ENCODE peak calls at places on chromosomes 16 and 17, in six cellular contexts. P is heart right ventricle; T is neural progenitor cell; I is A549; R is CD4-positive, CD25-positive, alpha-beta regulatory T cell; O is cardiac muscle cell. V is an unnamed sample.

GRCh38 chr17:60086822-60087591 is 8.3 kb upstream of the HEATR6 start:
- DNase-seq in P (no peak), T (no peak), I (no peak), R (no peak), O (no peak), V (no peak)

GRCh38 chr17:21358682-21359482 is 17.3 kb upstream of the KCNJ12 start:
- DNase-seq in P (peak; percentile 29), T (no peak), I (no peak), R (no peak), O (no peak), V (no peak)

GRCh38 chr17:72502111-72502939 is 381.5 kb downstream of the SOX9 start:
- DNase-seq in P (no peak), T (peak; percentile 7), I (no peak), R (no peak), O (no peak), V (no peak)

GRCh38 chr17:46782250-46782953 is 36.1 kb downstream of the WNT3 start:
- DNase-seq in P (no peak), T (peak; percentile 62), I (peak; percentile 74), R (peak; percentile 17), O (peak; percentile 55), V (no peak)

GRCh38 chr16:57598437-57598836 is 30.0 kb upstream of the ADGRG1 start:
- DNase-seq in P (no peak), T (no peak), I (no peak), R (no peak), O (no peak), V (no peak)

GRCh38 chr16:64738321-64738960 is 383.4 kb downstream of the CDH11 start:
- DNase-seq in P (no peak), T (no peak), I (no peak), R (no peak), O (no peak), V (no peak)

GRCh38 chr17:40253565-40253964 is 34.1 kb upstream of the CDC6 start:
- DNase-seq in P (no peak), T (no peak), I (no peak), R (no peak), O (no peak), V (no peak)

GRCh38 chr17:67765623-67766022 is 47.9 kb downstream of the NOL11 start:
- DNase-seq in P (no peak), T (no peak), I (no peak), R (no peak), O (no peak), V (no peak)

GRCh38 chr17:57091186-57091618 is 6.2 kb downstream of the AKAP1 start:
- DNase-seq in P (peak; percentile 73), T (no peak), I (no peak), R (no peak), O (peak; percentile 25), V (no peak)

GRCh38 chr17:6421700-6422604 is 13.0 kb downstream of the AIPL1 start:
- DNase-seq in P (peak; percentile 75), T (peak; percentile 92), I (peak; percentile 95), R (peak; percentile 69), O (peak; percentile 85), V (peak; percentile 81)

GRCh38 chr17:77329741-77330531 is 189.2 kb downstream of the SEC14L1 start:
- DNase-seq in P (no peak), T (no peak), I (no peak), R (no peak), O (no peak), V (no peak)

GRCh38 chr17:35017021-35017420 is 36.7 kb downstream of the LIG3 start:
- DNase-seq in P (no peak), T (no peak), I (no peak), R (no peak), O (no peak), V (no peak)

GRCh38 chr17:66560691-66561090 is 258.3 kb downstream of the PRKCA start:
- DNase-seq in P (no peak), T (no peak), I (no peak), R (no peak), O (no peak), V (peak; percentile 15)

GRCh38 chr17:75625813-75626486 is 7.3 kb upstream of the SMIM5 start:
- DNase-seq in P (no peak), T (peak; percentile 78), I (peak; percentile 82), R (peak; percentile 20), O (peak; percentile 75), V (peak; percentile 44)

GRCh38 chr16:11737678-11738077 is 5.0 kb downstream of the TXNDC11 start:
- DNase-seq in P (no peak), T (no peak), I (no peak), R (no peak), O (no peak), V (no peak)

GRCh38 chr16:72791786-72792185 is 256.1 kb downstream of the ZFHX3 start:
- DNase-seq in P (no peak), T (no peak), I (no peak), R (no peak), O (no peak), V (no peak)

GRCh38 chr16:53991181-53992056 is 287.5 kb downstream of the FTO start:
- DNase-seq in P (no peak), T (peak; percentile 11), I (no peak), R (no peak), O (no peak), V (no peak)

GRCh38 chr16:2147981-2148671 is at the start of gene RAB26:
- DNase-seq in P (peak; percentile 84), T (peak; percentile 92), I (peak; percentile 85), R (peak; percentile 57), O (peak; percentile 81), V (peak; percentile 78)

GRCh38 chr16:2086136-2086742 is 38.5 kb downstream of the TSC2 start:
- DNase-seq in P (no peak), T (no peak), I (no peak), R (no peak), O (no peak), V (no peak)

GRCh38 chr17:77173104-77173503 is 32.3 kb downstream of the SEC14L1 start:
- DNase-seq in P (no peak), T (no peak), I (no peak), R (no peak), O (no peak), V (no peak)

GRCh38 chr17:28488884-28489276 is 15.4 kb downstream of the SLC13A2 start:
- DNase-seq in P (no peak), T (no peak), I (no peak), R (no peak), O (no peak), V (no peak)

GRCh38 chr16:87661561-87661960 is 59.3 kb downstream of the JPH3 start:
- DNase-seq in P (peak; percentile 46), T (peak; percentile 83), I (peak; percentile 43), R (peak; percentile 22), O (peak; percentile 80), V (peak; percentile 21)

DNA sequence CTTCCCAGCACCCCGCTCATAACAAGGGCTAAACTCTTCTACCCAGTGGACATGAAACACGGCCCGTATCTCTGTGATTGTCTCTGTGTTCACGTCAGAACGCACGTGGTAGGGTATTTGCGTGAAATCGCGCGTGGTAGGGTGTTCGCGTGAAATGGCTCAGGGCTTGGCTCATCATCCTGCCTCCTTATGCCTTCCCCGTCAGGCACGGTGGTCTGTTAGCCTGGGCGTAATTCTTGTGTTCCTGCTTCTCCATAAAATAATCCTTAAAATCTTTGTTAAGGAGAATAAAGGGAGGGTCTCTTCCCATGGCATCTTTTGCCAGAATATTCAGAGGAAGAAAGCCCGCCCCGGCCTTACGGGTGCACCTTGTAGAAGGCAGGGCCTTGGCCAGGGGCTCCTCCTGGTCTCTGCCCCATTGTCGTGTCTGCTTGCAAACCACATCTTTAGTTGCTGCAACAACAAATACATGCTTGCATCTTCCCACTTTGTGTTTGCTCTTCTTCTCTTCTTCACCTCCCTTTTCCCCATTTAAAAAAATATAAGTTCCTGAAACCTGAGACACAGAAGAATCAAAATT is 116.7 kb upstream of the CHMP6 start:
- DNase-seq in P (no peak), T (no peak), I (no peak), R (no peak), O (no peak), V (no peak)
- H3K4me1 ChIP-seq in P (peaks cover 31% of the 10 kb centered on the region), T (peaks cover 29% of the 10 kb centered on the region), I (peaks cover 12% of the 10 kb centered on the region), R (peaks cover 42% of the 10 kb centered on the region), O (peaks cover 12% of the 10 kb centered on the region), V (peaks cover 20% of the 10 kb centered on the region)

DNA sequence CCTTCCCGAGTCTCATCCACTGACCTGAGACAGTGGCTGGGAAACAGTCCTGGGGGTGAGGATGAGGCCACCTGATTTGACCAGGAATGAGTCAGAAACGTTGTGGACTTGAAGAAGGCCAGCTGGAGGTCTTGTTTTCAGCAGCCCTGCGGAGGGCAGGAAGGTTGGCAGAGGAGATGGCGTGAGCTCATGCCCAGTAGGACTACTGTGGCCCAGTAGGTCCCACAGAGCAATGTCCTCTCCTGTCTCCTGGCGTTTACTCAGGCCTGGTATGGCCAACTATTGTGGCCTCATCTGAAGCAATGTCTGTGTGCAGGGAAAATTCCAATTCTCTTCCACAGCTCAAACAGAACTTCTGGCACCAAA is 84.1 kb upstream of the DNAJA2 start:
- DNase-seq in P (no peak), T (no peak), I (no peak), R (no peak), O (no peak), V (no peak)
- H3K4me1 ChIP-seq in P (no peaks in the 10 kb centered on the region), T (peaks cover 8% of the 10 kb centered on the region), I (no peaks in the 10 kb centered on the region), R (no peaks in the 10 kb centered on the region), O (no peaks in the 10 kb centered on the region), V (peaks cover 8% of the 10 kb centered on the region)

GRCh38 chr17:17109896-17110295 is 67.6 kb downstream of the MPRIP start:
- DNase-seq in P (no peak), T (no peak), I (no peak), R (peak; percentile 88), O (no peak), V (no peak)
- H3K4me1 ChIP-seq in P (peaks cover 100% of the 10 kb centered on the region), T (peaks cover 23% of the 10 kb centered on the region), I (peaks cover 92% of the 10 kb centered on the region), R (peaks cover 39% of the 10 kb centered on the region), O (peaks cover 41% of the 10 kb centered on the region), V (peaks cover 14% of the 10 kb centered on the region)

GRCh38 chr16:4613636-4614570 is 785 bp downstream of the UBALD1 start:
- DNase-seq in P (peak; percentile 43), T (peak; percentile 70), I (no peak), R (peak; percentile 55), O (peak; percentile 70), V (peak; percentile 48)
- H3K4me1 ChIP-seq in P (peaks cover 60% of the 10 kb centered on the region), T (peaks cover 13% of the 10 kb centered on the region), I (peaks cover 40% of the 10 kb centered on the region), R (peaks cover 53% of the 10 kb centered on the region), O (peaks cover 9% of the 10 kb centered on the region), V (peaks cover 20% of the 10 kb centered on the region)

GRCh38 chr17:48614904-48615211 is 234 bp downstream of the HOXB8 start:
- DNase-seq in P (no peak), T (no peak), I (no peak), R (no peak), O (no peak), V (peak; percentile 34)
- H3K4me1 ChIP-seq in P (peaks cover 48% of the 10 kb centered on the region), T (no peaks in the 10 kb centered on the region), I (peaks cover 12% of the 10 kb centered on the region), R (peaks cover 71% of the 10 kb centered on the region), O (peaks cover 12% of the 10 kb centered on the region), V (peaks cover 22% of the 10 kb centered on the region)

DNA sequence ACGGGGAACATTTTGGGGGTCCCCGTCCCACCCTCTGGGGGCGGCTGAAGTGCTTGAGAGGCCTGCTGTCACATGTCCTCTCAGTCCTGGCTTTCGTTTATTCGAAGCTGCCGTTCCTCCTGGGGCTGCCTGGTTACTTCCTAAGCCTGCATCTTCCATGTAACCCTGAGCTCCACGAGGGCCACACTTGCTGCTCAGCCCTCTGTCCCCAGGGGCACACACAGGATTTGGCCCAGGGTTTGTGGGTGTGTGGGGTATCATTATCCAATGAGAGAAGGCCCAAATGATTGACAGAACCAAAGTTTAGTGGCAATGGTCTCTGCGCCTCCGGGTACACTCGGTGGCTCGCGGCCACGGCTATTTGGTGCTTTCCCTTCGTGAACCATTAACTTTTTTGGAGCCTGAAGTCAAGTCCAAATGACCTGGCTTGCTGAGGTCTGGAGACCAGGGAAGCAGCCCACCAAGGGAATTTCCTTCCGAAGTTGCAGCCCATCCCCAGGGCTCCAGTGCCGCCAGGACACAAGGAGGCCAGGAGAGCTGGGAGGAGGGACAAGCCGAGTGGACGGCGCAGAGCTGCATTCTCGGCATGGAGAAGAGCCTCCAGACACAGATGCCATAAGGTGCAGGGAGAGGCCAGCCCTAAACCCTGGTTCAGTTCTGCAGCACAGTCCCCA is 131.4 kb upstream of the FOXF1 start:
- DNase-seq in P (no peak), T (no peak), I (no peak), R (no peak), O (no peak), V (no peak)
- H3K4me1 ChIP-seq in P (peaks cover under 1% of the 10 kb centered on the region), T (no peaks in the 10 kb centered on the region), I (peaks cover 7% of the 10 kb centered on the region), R (no peaks in the 10 kb centered on the region), O (peaks cover 14% of the 10 kb centered on the region), V (no peaks in the 10 kb centered on the region)